ENCODE peak calls at places on chromosome 15, in four cellular contexts. U is brain microvascular endothelial cell, T is breast epithelium, M is GM13976. K is an unnamed sample.

GRCh38 chr15:68620721-68621528 is 42.1 kb downstream of the CORO2B start:
- DNase-seq in M (no peak), U (peak; percentile 96), T (peak; percentile 48), K (peak; percentile 97)

GRCh38 chr15:41061667-41062066 is 54.4 kb downstream of the INO80 start:
- DNase-seq in U (no peak), M (no peak), T (no peak), K (no peak)

GRCh38 chr15:68055224-68055705 is 1.1 kb downstream of the PIAS1 start:
- DNase-seq in M (peak; percentile 76), T (no peak), U (peak; percentile 51), K (no peak)

GRCh38 chr15:59410448-59410896 is 27.5 kb upstream of the FAM81A start:
- DNase-seq in U (no peak), M (no peak), T (no peak), K (no peak)

GRCh38 chr15:72902245-72902928 is 118.8 kb upstream of the ADPGK start:
- DNase-seq in M (no peak), U (peak; percentile 18), T (peak; percentile 20), K (no peak)

GRCh38 chr15:101324513-101325177 is 29.6 kb upstream of the SNRPA1 start:
- DNase-seq in U (no peak), M (no peak), T (no peak), K (no peak)

GRCh38 chr15:74396445-74397238 is 29.2 kb upstream of the CYP11A1 start:
- DNase-seq in T (no peak), M (peak; percentile 85), U (peak; percentile 49), K (no peak)

GRCh38 chr15:84824260-84824690 is 7.1 kb downstream of the ALPK3 start:
- DNase-seq in T (no peak), U (no peak), M (no peak), K (no peak)

GRCh38 chr15:75008249-75009017 is 13.1 kb downstream of the SCAMP5 start:
- DNase-seq in U (no peak), M (no peak), T (no peak), K (no peak)

GRCh38 chr15:78035861-78036476 is 41.5 kb downstream of the TBC1D2B start:
- DNase-seq in T (no peak), M (no peak), U (no peak), K (no peak)

GRCh38 chr15:29968099-29968892 is 114.5 kb upstream of the GOLGA8J start:
- DNase-seq in M (no peak), U (no peak), T (no peak), K (no peak)

GRCh38 chr15:74053497-74053896 is 28.9 kb downstream of the GOLGA6A start:
- DNase-seq in U (no peak), M (no peak), T (no peak), K (peak; percentile 49)

GRCh38 chr15:101490922-101491738 is 1.6 kb upstream of the PCSK6 start:
- DNase-seq in T (no peak), U (no peak), M (no peak), K (no peak)

GRCh38 chr15:93164409-93164808 is 75.4 kb upstream of the RGMA start:
- DNase-seq in T (no peak), U (no peak), M (no peak), K (no peak)

GRCh38 chr15:75178171-75178937 is 23.3 kb upstream of the C15orf39 start:
- DNase-seq in U (no peak), T (no peak), M (peak; percentile 72), K (no peak)

GRCh38 chr15:48696627-48697312 is 51.3 kb upstream of the FBN1 start:
- DNase-seq in M (no peak), U (peak; percentile 61), T (no peak), K (no peak)

GRCh38 chr15:71207141-71207540 is 91.9 kb downstream of the THSD4 start:
- DNase-seq in T (no peak), M (no peak), U (no peak), K (no peak)

GRCh38 chr15:58454950-58455401 is 23.2 kb downstream of the LIPC start:
- DNase-seq in U (no peak), T (no peak), M (no peak), K (no peak)

GRCh38 chr15:68679961-68680371 is 101.2 kb downstream of the CORO2B start:
- DNase-seq in T (no peak), U (no peak), M (no peak), K (peak; percentile 50)

GRCh38 chr15:68814596-68814995 is 6.1 kb downstream of the ANP32A start:
- DNase-seq in T (peak; percentile 1), M (no peak), U (no peak), K (no peak)

GRCh38 chr15:96321422-96322391 is 8.8 kb upstream of the NR2F2 start:
- DNase-seq in M (no peak), T (no peak), U (peak; percentile 22), K (no peak)
- TF ChIP-seq CTCF in M (no peak), T (no peak), U (peak; percentile 46), K (no peak)

DNA sequence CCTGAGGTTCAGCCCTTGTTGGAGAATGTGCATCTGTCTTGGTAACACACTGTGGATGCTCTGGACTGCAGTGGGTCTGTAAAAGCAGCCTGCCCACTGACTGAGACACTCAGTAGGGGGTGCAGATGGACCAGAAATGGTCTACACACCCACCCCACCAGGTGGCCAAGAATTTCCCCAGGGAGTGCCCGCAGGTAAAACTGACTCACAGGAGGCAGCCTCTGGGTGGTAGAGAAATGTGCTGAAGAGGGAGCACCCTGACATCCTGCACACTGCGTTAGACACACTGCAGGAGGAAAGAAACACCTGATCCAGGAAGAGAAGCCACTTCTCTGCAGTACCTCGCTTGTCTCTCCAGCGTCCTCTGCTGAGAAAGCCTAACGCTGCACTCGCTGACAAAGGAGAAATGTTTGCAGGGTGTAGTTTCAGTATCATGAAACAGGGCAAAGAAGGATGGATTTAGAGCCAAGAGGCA is 109.5 kb upstream of the ABHD17C start:
- DNase-seq in M (no peak), U (no peak), T (no peak), K (no peak)
- TF ChIP-seq CTCF in M (no peak), U (no peak), T (no peak), K (no peak)

DNA sequence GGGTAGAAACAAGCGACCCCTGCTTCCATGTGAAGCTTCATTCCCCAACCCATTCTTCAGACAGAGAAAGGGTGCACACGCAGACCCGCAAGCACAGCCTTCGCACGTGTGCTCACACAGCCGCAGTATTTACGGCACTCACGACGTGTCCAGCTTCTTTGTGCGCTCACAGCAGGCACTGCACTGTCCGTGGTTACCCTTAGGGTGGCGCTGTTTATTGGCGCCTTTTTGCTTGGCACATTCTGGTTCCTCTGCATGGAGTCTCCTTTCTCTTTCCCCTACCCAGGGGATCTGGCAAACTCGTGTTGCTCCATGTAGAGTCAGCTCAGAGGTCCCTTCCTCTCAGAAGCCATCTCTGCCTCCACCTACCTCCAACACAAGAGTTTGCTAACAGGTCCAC is 115.1 kb downstream of the SLCO3A1 start:
- DNase-seq in T (no peak), U (no peak), M (no peak), K (no peak)
- TF ChIP-seq CTCF in T (no peak), U (peak; percentile 16), M (no peak), K (no peak)

GRCh38 chr15:64460737-64461576 is 579 bp downstream of the ZNF609 start:
- DNase-seq in U (peak; percentile 57), T (peak; percentile 27), M (peak; percentile 65), K (peak; percentile 71)

GRCh38 chr15:64459382-64459781 is 996 bp upstream of the ZNF609 start:
- DNase-seq in M (no peak), T (no peak), U (no peak), K (no peak)

GRCh38 chr15:64461577-64462162 is 1.3 kb downstream of the ZNF609 start:
- DNase-seq in U (peak; percentile 52), M (peak; percentile 37), T (no peak), K (no peak)

GRCh38 chr15:64462492-64462891 is 2.1 kb downstream of the ZNF609 start:
- DNase-seq in T (no peak), M (no peak), U (no peak), K (no peak)

GRCh38 chr15:64460206-64460736 is at the start of gene ZNF609:
- DNase-seq in M (peak; percentile 89), T (peak; percentile 88), U (peak; percentile 93), K (peak; percentile 94)
- TF ChIP-seq CTCF in M (no peak), T (no peak), U (no peak), K (no peak)

DNA sequence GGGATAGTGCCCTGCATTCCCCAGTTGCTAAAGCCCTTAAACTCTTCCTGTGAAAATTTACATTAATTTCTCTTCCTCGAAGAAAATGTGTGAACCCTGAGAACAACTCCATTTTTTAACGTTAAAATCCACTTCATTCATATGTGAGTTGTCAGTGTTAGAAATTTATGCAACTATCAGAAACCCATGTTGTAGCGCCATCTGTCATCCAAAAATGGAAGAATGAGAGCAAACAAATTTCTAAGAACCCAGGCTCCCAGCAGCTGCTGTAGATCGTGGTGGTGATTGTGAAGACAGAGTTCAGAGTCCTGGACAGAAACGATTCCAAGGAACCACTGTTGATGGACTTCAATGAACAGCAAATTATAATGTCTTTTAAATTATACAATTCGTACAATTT is 179.7 kb upstream of the NDN start:
- DNase-seq in M (no peak), U (no peak), T (no peak), K (no peak)
- TF ChIP-seq CTCF in M (no peak), U (no peak), T (no peak), K (no peak)

K was measured in suprapubic skin.